ENCODE peak calls at places on chromosomes 7 and 10, in seven cellular contexts. D is CD8-positive, alpha-beta memory T cell; P is PC-3; S is cardiac fibroblast; L is A549; G is amygdala; J is OCI-M1. B is an unnamed sample.

GRCh38 chr7:98294798-98295382 is 13.4 kb downstream of the BRI3 start:
- DNase-seq in D (no peak), P (peak; percentile 73), S (peak; percentile 57), L (peak; percentile 75), G (peak; percentile 12), J (peak; percentile 77), B (peak; percentile 58)

GRCh38 chr7:92851732-92852131 is 15.4 kb upstream of the CDK6 start:
- DNase-seq in D (no peak), P (no peak), S (peak; percentile 31), L (no peak), G (no peak), J (no peak), B (no peak)

GRCh38 chr7:44634187-44634838 is 27.9 kb downstream of the OGDH start:
- DNase-seq in D (no peak), P (no peak), S (no peak), L (no peak), G (no peak), J (no peak), B (peak; percentile 86)

GRCh38 chr7:18515067-18515466 is 19.5 kb downstream of the HDAC9 start:
- DNase-seq in D (no peak), P (no peak), S (peak; percentile 66), L (no peak), G (no peak), J (no peak), B (no peak)

GRCh38 chr7:135441791-135442190 is 68.1 kb downstream of the CNOT4 start:
- DNase-seq in D (no peak), P (peak; percentile 70), S (peak; percentile 58), L (peak; percentile 52), G (no peak), J (no peak), B (no peak)

GRCh38 chr10:101676573-101676972 is 18.4 kb downstream of the FBXW4 start:
- DNase-seq in D (no peak), P (no peak), S (no peak), L (no peak), G (no peak), J (no peak), B (no peak)

GRCh38 chr10:101783736-101784118 is 481 bp upstream of the NPM3 start:
- DNase-seq in D (no peak), P (no peak), S (no peak), L (no peak), G (no peak), J (peak; percentile 67), B (no peak)

GRCh38 chr10:86689146-86689545 is 20.8 kb downstream of the LDB3 start:
- DNase-seq in D (no peak), P (no peak), S (no peak), L (no peak), G (no peak), J (no peak), B (no peak)

GRCh38 chr7:41731486-41732278 is 28.8 kb upstream of the INHBA start:
- DNase-seq in D (no peak), P (no peak), S (no peak), L (no peak), G (no peak), J (peak; percentile 41), B (no peak)

GRCh38 chr10:119270893-119271361 is 63.6 kb downstream of the GRK5 start:
- DNase-seq in D (peak; percentile 82), P (peak; percentile 50), S (peak; percentile 73), L (peak; percentile 72), G (no peak), J (peak; percentile 22), B (peak; percentile 35)

GRCh38 chr7:32163141-32163806 is 93.1 kb upstream of the PDE1C start:
- DNase-seq in D (no peak), P (peak; percentile 94), S (peak; percentile 91), L (peak; percentile 86), G (no peak), J (no peak), B (peak; percentile 91)

GRCh38 chr10:78685466-78686163 is 383.2 kb upstream of the ZMIZ1 start:
- DNase-seq in D (no peak), P (peak; percentile 70), S (peak; percentile 41), L (peak; percentile 11), G (no peak), J (no peak), B (no peak)

GRCh38 chr7:2856388-2857169 is 12.5 kb upstream of the GNA12 start:
- DNase-seq in D (no peak), P (no peak), S (peak; percentile 42), L (no peak), G (no peak), J (no peak), B (no peak)

GRCh38 chr7:110871856-110872255 is 219.1 kb upstream of the LRRN3 start:
- DNase-seq in D (no peak), P (no peak), S (no peak), L (no peak), G (no peak), J (no peak), B (no peak)

GRCh38 chr10:101145145-101145544 is 14.0 kb downstream of the TLX1 start:
- DNase-seq in D (no peak), P (no peak), S (no peak), L (no peak), G (no peak), J (no peak), B (no peak)

GRCh38 chr7:94391716-94392390 is 2.8 kb upstream of the COL1A2 start:
- DNase-seq in D (no peak), P (no peak), S (peak; percentile 89), L (no peak), G (no peak), J (peak; percentile 59), B (no peak)

GRCh38 chr7:144830811-144831210 is 5.0 kb downstream of the TPK1 start:
- DNase-seq in D (no peak), P (no peak), S (peak; percentile 52), L (no peak), G (no peak), J (no peak), B (no peak)

GRCh38 chr10:124300224-124300623 is 118.5 kb downstream of the OAT start:
- DNase-seq in D (no peak), P (no peak), S (no peak), L (no peak), G (no peak), J (no peak), B (no peak)

GRCh38 chr7:55055479-55055878 is 36.7 kb downstream of the EGFR start:
- DNase-seq in D (no peak), P (peak; percentile 45), S (peak; percentile 93), L (peak; percentile 63), G (no peak), J (no peak), B (no peak)

GRCh38 chr7:1121886-1122831 is 34.2 kb downstream of the GPER1 start:
- DNase-seq in D (peak; percentile 18), P (no peak), S (peak; percentile 12), L (no peak), G (no peak), J (no peak), B (no peak)

GRCh38 chr7:45151967-45152366 is 5.6 kb upstream of the RAMP3 start:
- DNase-seq in D (peak; percentile 11), P (no peak), S (no peak), L (no peak), G (no peak), J (no peak), B (no peak)

GRCh38 chr7:2635810-2636701 is 4.3 kb downstream of the TTYH3 start:
- DNase-seq in D (no peak), P (no peak), S (peak; percentile 59), L (no peak), G (no peak), J (no peak), B (no peak)

GRCh38 chr10:33008499-33009243 is 50.6 kb upstream of the ITGB1 start:
- DNase-seq in D (peak; percentile 66), P (peak; percentile 100), S (peak; percentile 94), L (peak; percentile 94), G (peak; percentile 9), J (peak; percentile 92), B (peak; percentile 79)